ENCODE peak calls at places on chromosomes 2 and 18, in nine cellular contexts. C is colonic mucosa; X is Daoy; D is HTR-8/SVneo; W is anterior cingulate cortex; S is stimulated activated CD8-positive, alpha-beta memory T cell treated with anti-CD3 and anti-CD28 coated beads, Interleukin-4, amount 100 ng/mL, for 1 hour; J is GM13977; H is NCI-H1105; Q is PC-3. K is an unnamed sample.

GRCh38 chr2:167215595-167215994 is 327.3 kb downstream of the XIRP2 start:
- DNase-seq in J (no peak), Q (no peak), H (no peak), X (no peak), D (no peak), W (no peak), C (peak), S (no peak), K (no peak)

GRCh38 chr2:147438897-147439296 is 405.9 kb upstream of the ACVR2A start:
- DNase-seq in C (no peak), X (no peak), J (no peak), S (no peak), Q (no peak), H (no peak), W (no peak), D (no peak), K (no peak)

GRCh38 chr18:43605224-43605623 is 327.9 kb upstream of the SYT4 start:
- DNase-seq in X (no peak), J (no peak), H (no peak), Q (no peak), D (no peak), C (no peak), W (no peak), S (no peak), K (no peak)

GRCh38 chr2:128306081-128306930 is 12.4 kb downstream of the HS6ST1 start:
- DNase-seq in S (no peak), W (no peak), D (peak), Q (peak), J (no peak), X (peak), C (peak), H (peak), K (no peak)

GRCh38 chr2:172282944-172283343 is 144.4 kb upstream of the ITGA6 start:
- DNase-seq in D (peak), S (no peak), W (no peak), C (no peak), X (peak), Q (peak), H (no peak), J (no peak), K (no peak)

GRCh38 chr2:190179754-190180312 is 117.3 kb upstream of the MSTN start:
- DNase-seq in S (no peak), D (no peak), J (peak), Q (no peak), X (no peak), W (no peak), C (no peak), H (no peak), K (no peak)

GRCh38 chr2:76958749-76959148 is 563.4 kb downstream of the LRRTM4 start:
- DNase-seq in Q (peak), C (no peak), W (no peak), S (no peak), J (no peak), D (no peak), H (no peak), X (no peak), K (no peak)

GRCh38 chr2:216657086-216657855 is 24.1 kb downstream of the IGFBP2 start:
- DNase-seq in D (no peak), W (no peak), X (no peak), H (no peak), C (no peak), S (no peak), Q (no peak), J (no peak), K (no peak)

GRCh38 chr18:37019157-37019571 is 190.2 kb downstream of the KIAA1328 start:
- DNase-seq in Q (peak), C (no peak), D (no peak), J (no peak), S (no peak), W (no peak), X (no peak), H (peak), K (peak)

GRCh38 chr2:10901160-10901559 is 10.6 kb upstream of the KCNF1 start:
- DNase-seq in D (peak), H (no peak), C (peak), S (no peak), W (no peak), Q (peak), J (no peak), X (peak), K (no peak)

GRCh38 chr2:209644842-209645241 is 126.8 kb upstream of the UNC80 start:
- DNase-seq in S (no peak), H (no peak), W (no peak), D (no peak), J (no peak), C (no peak), X (no peak), Q (no peak), K (no peak)

GRCh38 chr2:239099474-239099873 is 251.6 kb downstream of the TWIST2 start:
- DNase-seq in D (no peak), H (no peak), Q (no peak), W (no peak), X (no peak), S (no peak), C (no peak), J (no peak), K (no peak)

GRCh38 chr18:78701753-78702409 is 277.7 kb upstream of the SALL3 start:
- DNase-seq in J (no peak), Q (no peak), H (peak), X (no peak), C (no peak), D (no peak), S (no peak), W (no peak), K (no peak)

GRCh38 chr2:60530660-60531276 is 22.7 kb downstream of the BCL11A start:
- DNase-seq in D (no peak), X (peak), C (peak), J (no peak), S (no peak), H (peak), W (no peak), Q (peak), K (no peak)

GRCh38 chr2:69304685-69305084 is 82.3 kb downstream of the GFPT1 start:
- DNase-seq in S (no peak), H (no peak), X (no peak), J (no peak), Q (no peak), C (no peak), W (no peak), D (no peak), K (no peak)

GRCh38 chr2:37180640-37181039 is 7.8 kb downstream of the SULT6B1 start:
- DNase-seq in D (no peak), Q (no peak), H (no peak), W (no peak), X (no peak), J (no peak), C (no peak), S (no peak), K (no peak)

GRCh38 chr2:143246815-143247744 is 117.9 kb downstream of the ARHGAP15 start:
- DNase-seq in X (no peak), S (no peak), D (no peak), H (no peak), C (no peak), W (no peak), J (no peak), Q (no peak), K (no peak)

GRCh38 chr2:24016376-24016761 is 6.5 kb downstream of the MFSD2B start:
- DNase-seq in S (no peak), X (no peak), D (no peak), Q (peak), J (no peak), H (no peak), W (no peak), C (no peak), K (no peak)

GRCh38 chr2:236601306-236602202 is 31.9 kb downstream of the ACKR3 start:
- DNase-seq in Q (no peak), W (no peak), X (no peak), J (peak), H (no peak), S (no peak), C (no peak), D (no peak), K (no peak)

GRCh38 chr2:69449906-69450305 is 12.7 kb upstream of the NFU1 start:
- DNase-seq in D (no peak), X (no peak), W (no peak), C (no peak), H (no peak), S (no peak), J (no peak), Q (no peak), K (no peak)

GRCh38 chr2:171154348-171154747 is 6.3 kb downstream of the TLK1 start:
- DNase-seq in D (no peak), H (no peak), W (no peak), X (no peak), S (no peak), C (peak), Q (peak), J (no peak), K (no peak)

GRCh38 chr2:121529439-121530209 is 1.1 kb upstream of the RNU4ATAC start:
- DNase-seq in C (peak), W (no peak), Q (peak), H (peak), D (peak), S (peak), X (peak), J (peak), K (peak)

GRCh38 chr18:57976230-57976773 is 67.7 kb upstream of the NEDD4L start:
- DNase-seq in W (no peak), C (no peak), S (no peak), X (no peak), H (no peak), J (no peak), D (no peak), Q (no peak), K (no peak)

GRCh38 chr2:119756837-119757236 is 2.9 kb upstream of the PTPN4 start:
- DNase-seq in D (no peak), W (peak), Q (peak), X (peak), C (peak), J (no peak), H (no peak), S (no peak), K (peak)

GRCh38 chr18:59988098-59988706 is 88.4 kb downstream of the PMAIP1 start:
- DNase-seq in D (peak), W (no peak), S (no peak), C (peak), X (peak), H (peak), Q (peak), J (peak), K (peak)

GRCh38 chr2:147860009-147860408 is 15.2 kb downstream of the ACVR2A start:
- DNase-seq in D (no peak), W (no peak), Q (no peak), S (no peak), X (no peak), C (no peak), H (no peak), J (no peak), K (no peak)

GRCh38 chr2:134235771-134236170 is 18.1 kb upstream of the MGAT5 start:
- DNase-seq in X (no peak), Q (no peak), S (no peak), H (no peak), J (no peak), W (no peak), D (no peak), C (no peak), K (no peak)

GRCh38 chr2:150735894-150736498 is 248.5 kb upstream of the RND3 start:
- DNase-seq in Q (no peak), D (no peak), X (no peak), W (no peak), H (no peak), C (no peak), S (no peak), J (no peak), K (no peak)

GRCh38 chr2:54610700-54611099 is 112.8 kb upstream of the EML6 start:
- DNase-seq in Q (no peak), S (no peak), D (no peak), W (no peak), X (no peak), J (no peak), C (no peak), H (no peak), K (no peak)

GRCh38 chr18:76839395-76839794 is 17.0 kb downstream of the ZNF236 start:
- DNase-seq in C (no peak), W (no peak), S (no peak), J (no peak), Q (no peak), H (no peak), D (no peak), X (no peak), K (no peak)

GRCh38 chr18:8329186-8329771 is 280.0 kb upstream of the RAB12 start:
- DNase-seq in X (no peak), W (no peak), J (no peak), D (no peak), H (no peak), Q (peak), S (no peak), C (no peak), K (no peak)

GRCh38 chr18:74290831-74291770 is 662 bp downstream of the CYB5A start:
- DNase-seq in X (no peak), W (no peak), C (peak), Q (peak), D (no peak), H (peak), S (no peak), J (peak), K (peak)

GRCh38 chr2:46029332-46029811 is 267.8 kb upstream of the EPAS1 start:
- DNase-seq in X (peak), W (no peak), H (peak), D (no peak), S (no peak), J (no peak), C (no peak), Q (peak), K (no peak)

GRCh38 chr2:158484892-158485556 is 28.3 kb downstream of the PKP4 start:
- DNase-seq in D (no peak), W (no peak), J (peak), X (no peak), S (no peak), H (no peak), C (no peak), Q (no peak), K (no peak)

GRCh38 chr2:133452561-133452960 is 115.7 kb downstream of the NCKAP5 start:
- DNase-seq in C (no peak), W (no peak), Q (no peak), J (no peak), H (no peak), D (no peak), S (no peak), X (no peak), K (no peak)

GRCh38 chr2:10424051-10424450 is 24.1 kb downstream of the ODC1 start:
- DNase-seq in H (no peak), W (no peak), J (no peak), C (no peak), Q (no peak), D (no peak), X (peak), S (no peak), K (no peak)

K was measured in cerebellar cortex.